ENCODE peak calls at places on chromosome 4, in seven cellular contexts. Z, Y, I, O, W, H and R are unnamed samples.

GRCh38 chr4:140556372-140557085 is 12.2 kb downstream of the UCP1 start:
- DNase-seq in Z (no peak), O (no peak), I (no peak), W (no peak), Y (no peak), H (no peak), R (no peak)

GRCh38 chr4:73589887-73590801 is 30.1 kb downstream of the RASSF6 start:
- DNase-seq in O (no peak), I (no peak), Z (no peak), W (no peak), Y (no peak), H (no peak), R (no peak)

GRCh38 chr4:161186750-161187149 is 977.0 kb downstream of the FSTL5 start:
- DNase-seq in Z (no peak), W (no peak), I (no peak), H (no peak), O (no peak), Y (no peak), R (no peak)

GRCh38 chr4:110091426-110091825 is 107.0 kb downstream of the ELOVL6 start:
- DNase-seq in I (no peak), O (no peak), H (peak), Z (no peak), W (no peak), Y (no peak), R (no peak)

GRCh38 chr4:185143596-185143969 is 517 bp downstream of the SLC25A4 start:
- DNase-seq in O (peak), Z (peak), W (no peak), Y (no peak), H (peak), I (peak), R (no peak)

GRCh38 chr4:185110375-185110823 is 32.7 kb upstream of the SLC25A4 start:
- DNase-seq in Z (no peak), Y (no peak), O (no peak), H (no peak), W (no peak), I (no peak), R (no peak)

GRCh38 chr4:177108708-177109107 is 201.0 kb upstream of the NEIL3 start:
- DNase-seq in O (no peak), I (no peak), H (peak), Y (no peak), W (no peak), Z (no peak), R (no peak)

GRCh38 chr4:4603067-4603466 is 61.2 kb upstream of the STX18 start:
- DNase-seq in H (no peak), Z (no peak), O (no peak), Y (no peak), W (no peak), I (no peak), R (no peak)

GRCh38 chr4:80074651-80075050 is 1.6 kb upstream of the ANTXR2 start:
- DNase-seq in W (no peak), O (no peak), Z (no peak), Y (no peak), H (no peak), I (no peak), R (no peak)

GRCh38 chr4:16733509-16733908 is 164.9 kb downstream of the LDB2 start:
- DNase-seq in W (no peak), Z (no peak), Y (no peak), I (no peak), O (no peak), H (no peak), R (no peak)

GRCh38 chr4:5707366-5708133 is 809 bp downstream of the EVC2 start:
- DNase-seq in H (no peak), Y (no peak), Z (no peak), O (no peak), I (no peak), W (no peak), R (no peak)

DNA sequence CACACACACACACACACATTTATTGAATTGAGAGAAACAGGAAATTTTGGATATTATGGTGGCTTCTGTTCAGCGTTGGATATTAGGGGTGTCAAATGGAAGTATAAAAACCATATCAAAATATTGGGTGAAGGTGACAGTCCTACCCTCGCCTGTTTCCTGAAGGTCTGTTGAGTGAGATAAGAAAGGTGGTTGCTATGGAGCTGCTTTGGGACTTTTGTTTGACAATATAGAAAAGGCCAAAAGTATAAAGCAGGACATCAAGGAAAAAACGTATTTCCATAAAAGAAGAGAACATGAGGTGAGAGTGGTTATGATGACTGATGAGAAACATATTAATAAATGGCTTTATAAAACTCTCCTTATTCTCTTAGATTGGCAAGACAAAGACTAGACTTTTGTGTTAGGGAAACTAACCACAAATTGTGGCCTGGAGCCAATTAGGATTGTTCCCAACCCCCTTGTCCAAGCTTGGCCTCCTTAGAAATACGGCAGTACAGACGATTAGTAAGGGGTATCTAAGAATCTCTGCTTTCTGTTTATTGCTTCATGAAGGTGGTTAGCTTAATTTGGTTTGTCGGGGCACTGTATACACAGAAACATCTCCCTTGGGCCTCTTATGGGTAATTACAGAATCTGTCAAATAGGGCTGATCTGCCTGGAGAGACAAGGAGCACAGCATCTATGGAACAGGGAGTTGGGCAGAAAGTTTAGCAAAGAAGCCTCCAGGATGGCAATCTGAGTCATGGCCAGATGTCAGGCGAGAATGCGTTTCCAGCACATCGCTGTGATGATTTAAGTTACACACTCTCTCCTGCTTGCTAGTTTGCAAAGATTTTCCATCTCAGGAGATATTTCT is 198.0 kb downstream of the CBR4 start:
- DNase-seq in I (no peak), H (peak), W (no peak), Y (no peak), O (no peak), Z (no peak), R (no peak)
- H3K27ac ChIP-seq in I (peak), H (peak), W (peak), Y (no peak), O (peak), Z (peak), R (no peak)

GRCh38 chr4:59570850-59571476 is 1629.2 kb upstream of the ADGRL3 start:
- DNase-seq in I (no peak), W (no peak), O (no peak), H (no peak), Z (no peak), Y (no peak), R (no peak)
- H3K27ac ChIP-seq in I (no peak), W (no peak), O (no peak), H (no peak), Z (no peak), Y (no peak), R (no peak)

DNA sequence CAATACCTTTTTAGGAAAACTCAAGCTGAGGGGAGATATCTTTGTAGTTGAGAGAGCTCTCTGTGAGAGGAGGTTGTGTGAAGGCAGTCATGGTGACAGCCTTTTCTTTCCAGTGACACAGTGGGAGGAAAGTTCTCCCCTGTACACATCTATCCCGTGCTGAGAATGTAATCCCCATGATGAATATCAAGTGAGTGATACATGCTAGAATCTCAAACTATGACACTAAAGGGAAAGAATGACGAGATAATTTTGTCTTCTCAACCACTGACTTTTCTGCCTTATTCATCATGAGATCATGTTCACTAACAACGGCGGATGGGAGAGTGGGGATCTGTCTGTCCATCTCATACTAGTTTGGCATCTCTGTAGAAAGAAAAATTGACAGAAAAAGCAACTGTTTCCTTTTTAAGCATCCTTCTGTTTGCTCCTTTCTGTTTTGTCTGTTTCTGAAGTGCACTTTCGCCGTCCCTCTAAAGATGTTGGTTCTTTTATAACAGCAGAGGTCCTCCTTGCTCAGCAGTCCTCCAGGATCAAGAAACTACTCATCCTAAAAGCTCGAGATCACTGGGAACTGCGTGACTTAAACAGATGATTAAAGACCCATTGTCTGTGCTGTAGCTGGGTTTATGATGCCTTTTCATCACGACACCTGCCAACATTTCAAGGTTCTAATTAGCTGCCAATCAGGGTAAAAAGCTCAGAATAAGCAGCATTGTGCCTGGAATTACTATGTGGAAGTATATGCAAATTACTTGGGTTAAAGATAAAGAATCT is 137.6 kb downstream of the DCK start:
- DNase-seq in H (peak), W (no peak), Z (no peak), Y (no peak), I (no peak), O (no peak), R (no peak)
- H3K27ac ChIP-seq in H (peak), W (no peak), Z (no peak), Y (no peak), I (no peak), O (no peak), R (no peak)

DNA sequence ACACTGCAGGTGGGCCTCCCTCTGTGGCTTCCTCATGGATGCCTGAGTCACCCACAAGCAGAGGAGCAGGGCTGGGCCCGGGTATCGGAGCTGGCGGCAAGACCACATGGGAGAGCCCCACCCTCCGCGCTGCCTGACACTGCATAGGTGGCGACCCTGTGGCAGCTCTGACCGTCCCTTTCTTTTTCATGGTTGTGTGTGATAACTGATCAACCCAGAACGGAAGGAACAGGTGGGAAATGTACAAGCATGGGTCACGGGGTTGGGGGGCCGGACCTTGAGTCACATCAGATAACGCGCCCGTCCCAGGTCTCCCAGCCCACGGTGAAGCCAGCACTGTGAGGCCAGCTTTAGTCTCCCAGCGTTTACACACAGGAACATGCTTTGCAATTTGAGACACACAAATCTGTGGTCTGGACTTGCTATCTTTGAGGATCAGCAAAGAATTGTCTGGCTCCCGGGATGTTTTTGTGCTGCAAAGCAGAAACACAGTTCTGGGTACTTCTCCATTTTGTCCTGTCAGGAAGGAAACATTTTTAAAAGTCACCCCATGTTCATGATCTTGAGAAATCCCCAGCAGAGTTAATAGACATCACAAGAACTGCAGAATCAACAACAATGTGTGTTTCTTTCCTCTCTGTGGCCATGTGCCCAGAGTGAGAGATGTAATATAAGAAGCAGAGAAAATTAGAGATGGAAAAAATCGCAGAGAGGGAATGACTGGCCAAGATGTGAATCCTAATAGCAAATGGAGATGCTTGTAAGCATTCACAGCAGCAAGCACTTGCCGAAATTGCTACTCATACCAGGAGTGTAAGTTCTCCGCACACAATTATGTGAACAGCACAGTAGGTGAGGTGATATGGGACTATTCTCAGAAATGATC is 70.1 kb upstream of the CBR4 start:
- DNase-seq in I (peak), W (peak), H (peak), Y (no peak), O (no peak), Z (peak), R (no peak)
- H3K27ac ChIP-seq in I (peak), W (peak), H (peak), Y (no peak), O (peak), Z (peak), R (no peak)

GRCh38 chr4:40269133-40269532 is 66.0 kb upstream of the CHRNA9 start:
- DNase-seq in H (no peak), W (no peak), I (no peak), Y (no peak), Z (no peak), O (no peak), R (no peak)

GRCh38 chr4:40270609-40271008 is 64.5 kb upstream of the CHRNA9 start:
- DNase-seq in Z (no peak), W (no peak), H (no peak), O (no peak), I (no peak), Y (no peak), R (no peak)

GRCh38 chr4:40276541-40276940 is 58.6 kb upstream of the CHRNA9 start:
- DNase-seq in O (no peak), H (no peak), I (no peak), Y (no peak), W (no peak), Z (no peak), R (no peak)

GRCh38 chr4:40280586-40280985 is 54.5 kb upstream of the CHRNA9 start:
- DNase-seq in O (no peak), Z (no peak), I (no peak), W (no peak), Y (no peak), H (no peak), R (no peak)

GRCh38 chr4:40275065-40275464 is 60.1 kb upstream of the CHRNA9 start:
- DNase-seq in W (no peak), Y (no peak), I (no peak), H (no peak), O (no peak), Z (no peak), R (no peak)
- H3K27ac ChIP-seq in W (no peak), Y (no peak), I (no peak), H (no peak), O (no peak), Z (no peak), R (no peak)